ENCODE peak calls at places on chromosomes 13 and 19, in nine cellular contexts. Y, D, W, M, R, F, Q, X and L are unnamed samples.

GRCh38 chr19:13056052-13056660 is 46.5 kb downstream of the LYL1 start:
- DNase-seq in Y (no peak), D (peak; percentile 88), W (peak; percentile 78), M (peak; percentile 65), R (no peak), F (peak; percentile 49), Q (no peak), X (no peak), L (no peak)

GRCh38 chr13:66162470-66162869 is 1067.7 kb downstream of the PCDH9 start:
- DNase-seq in Y (no peak), D (no peak), W (no peak), M (no peak), R (no peak), F (no peak), Q (no peak), X (no peak), L (no peak)

GRCh38 chr19:6216236-6216995 is 63.4 kb downstream of the MLLT1 start:
- DNase-seq in Y (no peak), D (no peak), W (no peak), M (no peak), R (no peak), F (no peak), Q (no peak), X (no peak), L (no peak)

GRCh38 chr19:8238251-8238650 is 29.1 kb downstream of the CERS4 start:
- DNase-seq in Y (no peak), D (no peak), W (no peak), M (no peak), R (peak; percentile 81), F (peak; percentile 26), Q (no peak), X (no peak), L (peak; percentile 2)

GRCh38 chr19:19537321-19538048 is 580 bp upstream of the CILP2 start:
- DNase-seq in Y (no peak), D (no peak), W (no peak), M (no peak), R (no peak), F (no peak), Q (no peak), X (no peak), L (no peak)

GRCh38 chr13:44096906-44097305 is 217.2 kb downstream of the LACC1 start:
- DNase-seq in Y (no peak), D (no peak), W (no peak), M (no peak), R (no peak), F (no peak), Q (no peak), X (no peak), L (no peak)

GRCh38 chr19:4217429-4218264 is 11.7 kb upstream of the EBI3 start:
- DNase-seq in Y (no peak), D (no peak), W (no peak), M (no peak), R (no peak), F (no peak), Q (no peak), X (no peak), L (no peak)

GRCh38 chr13:111458739-111459138 is 138.3 kb downstream of the TEX29 start:
- DNase-seq in Y (no peak), D (no peak), W (no peak), M (no peak), R (no peak), F (no peak), Q (no peak), X (no peak), L (no peak)

GRCh38 chr19:10965398-10965797 is 4.6 kb downstream of the SMARCA4 start:
- DNase-seq in Y (no peak), D (no peak), W (no peak), M (no peak), R (no peak), F (no peak), Q (no peak), X (no peak), L (no peak)

GRCh38 chr19:10963865-10964264 is 3.0 kb downstream of the SMARCA4 start:
- DNase-seq in Y (no peak), D (no peak), W (no peak), M (no peak), R (no peak), F (no peak), Q (no peak), X (no peak), L (no peak)

GRCh38 chr19:10964903-10965302 is 4.1 kb downstream of the SMARCA4 start:
- DNase-seq in Y (no peak), D (no peak), W (no peak), M (no peak), R (no peak), F (no peak), Q (no peak), X (no peak), L (no peak)

GRCh38 chr19:10968527-10969081 is 7.8 kb downstream of the SMARCA4 start:
- DNase-seq in Y (no peak), D (no peak), W (no peak), M (no peak), R (no peak), F (no peak), Q (peak; percentile 70), X (no peak), L (no peak)

DNA sequence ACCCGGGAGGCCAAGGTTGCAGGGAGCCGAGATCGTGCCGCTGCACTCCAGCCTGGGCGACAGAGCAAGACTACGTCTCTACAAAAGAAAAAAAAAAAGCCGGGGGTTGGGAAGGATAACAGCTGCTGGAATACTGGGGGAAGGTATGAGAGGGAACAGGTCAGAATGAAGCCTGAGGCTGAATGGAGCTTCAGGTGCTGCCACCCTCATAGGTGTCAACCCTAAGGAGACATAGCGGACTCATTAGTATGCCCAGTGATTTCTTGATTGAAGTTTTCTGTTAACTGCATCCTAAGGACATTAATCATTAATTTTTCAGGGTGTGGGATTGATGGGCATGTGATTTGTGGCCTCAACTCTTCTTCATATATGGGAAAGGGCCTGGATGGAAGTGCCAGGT is 6.0 kb downstream of the SMARCA4 start:
- DNase-seq in Y (no peak), D (no peak), W (no peak), M (no peak), R (no peak), F (no peak), Q (no peak), X (no peak), L (no peak)
- TF ChIP-seq CTCF in Y (no peak), D (no peak), W (no peak), M (no peak), R (no peak), F (no peak), Q (no peak), X (no peak), L (no peak)

GRCh38 chr19:18386543-18387251 is 739 bp downstream of the GDF15 start:
- DNase-seq in Y (peak; percentile 46), D (no peak), W (peak; percentile 58), M (no peak), R (no peak), F (no peak), Q (no peak), X (no peak), L (no peak)

GRCh38 chr19:18387395-18387794 is 1.4 kb downstream of the GDF15 start:
- DNase-seq in Y (no peak), D (no peak), W (no peak), M (no peak), R (no peak), F (no peak), Q (no peak), X (no peak), L (no peak)

GRCh38 chr19:18384775-18385174 is 1.2 kb upstream of the GDF15 start:
- DNase-seq in Y (no peak), D (no peak), W (no peak), M (no peak), R (no peak), F (no peak), Q (no peak), X (no peak), L (no peak)

GRCh38 chr19:18385359-18385674 is 641 bp upstream of the GDF15 start:
- DNase-seq in Y (no peak), D (no peak), W (no peak), M (no peak), R (no peak), F (no peak), Q (no peak), X (no peak), L (no peak)

GRCh38 chr19:18385675-18386542 is at the start of gene GDF15:
- DNase-seq in Y (peak; percentile 94), D (peak; percentile 87), W (peak; percentile 94), M (peak; percentile 66), R (peak; percentile 91), F (peak; percentile 73), Q (peak; percentile 52), X (peak; percentile 69), L (peak; percentile 70)
- TF ChIP-seq CTCF in Y (no peak), D (no peak), W (peak; percentile 61), M (peak; percentile 34), R (peak; percentile 50), F (peak; percentile 67), Q (peak; percentile 71), X (peak; percentile 66), L (peak; percentile 62)

GRCh38 chr13:41075485-41075884 is 14.2 kb downstream of the WBP4 start:
- DNase-seq in Y (no peak), D (no peak), W (no peak), M (no peak), R (no peak), F (no peak), Q (no peak), X (no peak), L (no peak)
- TF ChIP-seq CTCF in Y (no peak), D (no peak), W (no peak), M (no peak), R (no peak), F (no peak), Q (no peak), X (no peak), L (no peak)

GRCh38 chr19:17775991-17776803 is 18.7 kb upstream of the B3GNT3 start:
- DNase-seq in Y (no peak), D (no peak), W (no peak), M (no peak), R (no peak), F (no peak), Q (peak; percentile 92), X (peak; percentile 93), L (peak; percentile 94)

GRCh38 chr19:17778621-17779280 is 16.2 kb upstream of the B3GNT3 start:
- DNase-seq in Y (no peak), D (no peak), W (no peak), M (no peak), R (no peak), F (peak; percentile 59), Q (no peak), X (no peak), L (no peak)

GRCh38 chr19:17777840-17778620 is 16.9 kb upstream of the B3GNT3 start:
- DNase-seq in Y (peak; percentile 94), D (peak; percentile 77), W (peak; percentile 38), M (peak; percentile 73), R (peak; percentile 29), F (peak; percentile 84), Q (peak; percentile 78), X (peak; percentile 69), L (peak; percentile 74)

GRCh38 chr19:17772172-17772571 is 20.9 kb downstream of the FCHO1 start:
- DNase-seq in Y (peak; percentile 69), D (no peak), W (peak; percentile 40), M (peak; percentile 42), R (no peak), F (no peak), Q (peak; percentile 69), X (no peak), L (no peak)

DNA sequence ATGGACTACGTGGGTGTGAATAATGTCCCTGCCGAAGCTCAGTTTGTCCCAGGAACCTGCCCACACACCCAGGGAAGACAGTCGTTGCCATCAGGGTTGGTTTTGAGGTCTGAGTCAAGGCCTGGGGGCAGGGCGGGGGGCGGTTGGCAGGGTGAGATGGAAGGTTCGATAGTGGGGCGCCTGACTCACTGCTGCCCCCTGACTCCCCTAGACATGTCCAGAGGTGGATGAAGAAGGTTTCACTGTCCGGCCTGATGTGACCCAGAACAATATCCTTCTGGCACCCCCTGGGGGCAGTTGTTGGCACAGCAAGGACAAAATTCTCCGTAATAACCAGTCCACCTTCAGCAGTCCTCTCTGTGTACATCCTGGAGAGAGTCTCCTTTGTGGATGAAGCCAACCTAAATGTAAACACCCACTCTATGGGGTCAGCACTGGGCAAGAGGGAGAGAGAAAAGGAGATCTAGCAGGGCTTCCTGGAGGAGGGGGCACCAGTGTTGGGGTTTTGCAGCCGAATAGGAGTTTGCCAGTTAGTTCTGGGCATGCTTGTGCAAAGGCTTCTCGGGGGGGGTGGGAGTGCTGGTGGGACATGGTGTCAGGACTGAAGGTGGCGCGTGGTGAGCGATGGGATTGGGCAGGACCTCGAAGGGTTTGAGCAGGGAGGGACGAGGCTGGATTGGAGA is 19.6 kb upstream of the B3GNT3 start:
- DNase-seq in Y (peak; percentile 53), D (no peak), W (peak; percentile 41), M (peak; percentile 56), R (peak; percentile 25), F (peak; percentile 82), Q (no peak), X (no peak), L (no peak)
- TF ChIP-seq CTCF in Y (peak; percentile 62), D (peak; percentile 9), W (peak; percentile 69), M (peak; percentile 54), R (peak; percentile 17), F (peak; percentile 84), Q (peak; percentile 60), X (peak; percentile 38), L (peak; percentile 35)